ENCODE peak calls at places on chromosomes 6 and 20, in seven cellular contexts. M is stomach, X is type B pancreatic cell, R is MCF 10A, T is Calu3, L is brain microvascular endothelial cell, P is fibroblast of the aortic adventitia. V is an unnamed sample.

GRCh38 chr6:16398587-16398986 is 160.2 kb downstream of the GMPR start:
- DNase-seq in M (no peak), X (no peak), R (no peak), T (no peak), L (peak), P (peak), V (no peak)

GRCh38 chr6:54892831-54893230 is 46.3 kb downstream of the FAM83B start:
- DNase-seq in M (no peak), X (no peak), R (peak), T (no peak), L (peak), P (peak), V (no peak)

GRCh38 chr6:64439274-64439673 is 803.7 kb downstream of the PHF3 start:
- DNase-seq in M (no peak), X (no peak), R (peak), T (no peak), L (no peak), P (no peak), V (no peak)

GRCh38 chr20:34024733-34025351 is 31.1 kb downstream of the RALY start:
- DNase-seq in M (no peak), X (no peak), R (no peak), T (no peak), L (no peak), P (no peak), V (no peak)

GRCh38 chr6:162728177-162728571 is 400 bp downstream of the PACRG start:
- DNase-seq in M (no peak), X (no peak), R (no peak), T (no peak), L (no peak), P (no peak), V (no peak)

GRCh38 chr6:93243379-93243778 is 176.0 kb downstream of the EPHA7 start:
- DNase-seq in M (no peak), X (no peak), R (no peak), T (no peak), L (no peak), P (no peak), V (no peak)

GRCh38 chr6:168536665-168537249 is 95.8 kb downstream of the SMOC2 start:
- DNase-seq in M (no peak), X (no peak), R (no peak), T (no peak), L (no peak), P (no peak), V (no peak)

GRCh38 chr6:27834879-27835549 is 77.2 kb downstream of the OR2B2 start:
- DNase-seq in M (no peak), X (no peak), R (no peak), T (no peak), L (no peak), P (no peak), V (no peak)

GRCh38 chr6:4088684-4089083 is 9.7 kb upstream of the FAM217A start:
- DNase-seq in M (no peak), X (no peak), R (no peak), T (no peak), L (no peak), P (no peak), V (no peak)

GRCh38 chr6:81613606-81614005 is 138.9 kb downstream of the TENT5A start:
- DNase-seq in M (no peak), X (no peak), R (peak), T (no peak), L (peak), P (peak), V (no peak)

GRCh38 chr6:29792123-29793035 is 35.2 kb upstream of the HLA-G start:
- DNase-seq in M (peak), X (no peak), R (peak), T (peak), L (no peak), P (peak), V (peak)

GRCh38 chr6:49326337-49326736 is 136.7 kb downstream of the MMUT start:
- DNase-seq in M (no peak), X (no peak), R (peak), T (no peak), L (peak), P (peak), V (no peak)

GRCh38 chr20:17617212-17617867 is 47.5 kb downstream of the DSTN start:
- DNase-seq in M (peak), X (peak), R (peak), T (peak), L (no peak), P (peak), V (peak)

GRCh38 chr6:163570579-163571231 is 156.2 kb downstream of the QKI start:
- DNase-seq in M (no peak), X (no peak), R (no peak), T (no peak), L (no peak), P (no peak), V (no peak)

GRCh38 chr6:38573800-38574395 is 65.8 kb downstream of the BTBD9 start:
- DNase-seq in M (no peak), X (no peak), R (no peak), T (no peak), L (no peak), P (peak), V (no peak)

GRCh38 chr6:108837236-108837971 is 10.8 kb upstream of the ARMC2 start:
- DNase-seq in M (no peak), X (no peak), R (peak), T (no peak), L (no peak), P (no peak), V (no peak)

GRCh38 chr20:7924692-7925091 is 15.6 kb downstream of the HAO1 start:
- DNase-seq in M (no peak), X (no peak), R (peak), T (no peak), L (peak), P (peak), V (no peak)

GRCh38 chr20:3766832-3767433 is 620 bp downstream of the ADISSP start:
- DNase-seq in M (no peak), X (no peak), R (no peak), T (no peak), L (no peak), P (no peak), V (no peak)

GRCh38 chr6:33314515-33314942 is 651 bp upstream of the TAPBP start:
- DNase-seq in M (peak), X (no peak), R (peak), T (peak), L (peak), P (peak), V (peak)

GRCh38 chr6:35128496-35128895 is 12.6 kb downstream of the TCP11 start:
- DNase-seq in M (no peak), X (no peak), R (no peak), T (no peak), L (peak), P (peak), V (no peak)

GRCh38 chr20:7470912-7471311 is 469.3 kb downstream of the HAO1 start:
- DNase-seq in M (no peak), X (no peak), R (no peak), T (no peak), L (no peak), P (no peak), V (no peak)

GRCh38 chr6:46790359-46790874 is 2.8 kb upstream of the MEP1A start:
- DNase-seq in M (no peak), X (no peak), R (no peak), T (no peak), L (no peak), P (no peak), V (no peak)

GRCh38 chr20:31452575-31452974 is 12.1 kb downstream of the DEFB123 start:
- DNase-seq in M (no peak), X (peak), R (no peak), T (no peak), L (no peak), P (no peak), V (no peak)

GRCh38 chr20:44961868-44962267 is 1.7 kb upstream of the TOMM34 start:
- DNase-seq in M (no peak), X (no peak), R (no peak), T (no peak), L (peak), P (peak), V (no peak)

GRCh38 chr6:84260186-84260585 is 32.7 kb upstream of the CEP162 start:
- DNase-seq in M (no peak), X (no peak), R (no peak), T (no peak), L (no peak), P (no peak), V (no peak)

GRCh38 chr6:136719280-136720044 is 72.8 kb downstream of the MAP3K5 start:
- DNase-seq in M (no peak), X (no peak), R (no peak), T (no peak), L (no peak), P (peak), V (no peak)

GRCh38 chr6:35016417-35017221 is 124.5 kb downstream of the TCP11 start:
- DNase-seq in M (peak), X (no peak), R (no peak), T (no peak), L (no peak), P (peak), V (no peak)

GRCh38 chr6:134909701-134910595 is 40.0 kb downstream of the ALDH8A1 start:
- DNase-seq in M (no peak), X (no peak), R (no peak), T (no peak), L (no peak), P (peak), V (no peak)

GRCh38 chr6:122180132-122180531 is 219.3 kb upstream of the HSF2 start:
- DNase-seq in M (no peak), X (no peak), R (no peak), T (no peak), L (no peak), P (peak), V (no peak)

GRCh38 chr6:155014715-155015300 is 19.7 kb downstream of the TIAM2 start:
- DNase-seq in M (no peak), X (no peak), R (no peak), T (no peak), L (peak), P (peak), V (no peak)

GRCh38 chr6:131923356-131923755 is 27.8 kb downstream of the CCN2 start:
- DNase-seq in M (peak), X (no peak), R (peak), T (peak), L (peak), P (peak), V (peak)

GRCh38 chr6:2448826-2449571 is 203.6 kb upstream of the GMDS start:
- DNase-seq in M (peak), X (no peak), R (peak), T (peak), L (peak), P (peak), V (no peak)

GRCh38 chr6:85660181-85660611 is 17.5 kb upstream of the SYNCRIP start:
- DNase-seq in M (no peak), X (no peak), R (peak), T (no peak), L (peak), P (peak), V (no peak)

GRCh38 chr6:82980086-82980485 is 85.6 kb downstream of the UBE3D start:
- DNase-seq in M (no peak), X (no peak), R (peak), T (no peak), L (no peak), P (no peak), V (no peak)

GRCh38 chr6:18241208-18241836 is 23.0 kb downstream of the DEK start:
- DNase-seq in M (no peak), X (no peak), R (no peak), T (no peak), L (no peak), P (peak), V (no peak)

GRCh38 chr6:115360602-115361325 is 699.9 kb downstream of the FRK start:
- DNase-seq in M (no peak), X (no peak), R (no peak), T (no peak), L (no peak), P (no peak), V (no peak)

GRCh38 chr6:162825597-162825996 is 97.8 kb downstream of the PACRG start:
- DNase-seq in M (no peak), X (no peak), R (no peak), T (no peak), L (no peak), P (no peak), V (no peak)

GRCh38 chr6:73049971-73050594 is 175.2 kb downstream of the KHDC1L start:
- DNase-seq in M (no peak), X (no peak), R (no peak), T (no peak), L (no peak), P (no peak), V (no peak)

GRCh38 chr6:73058736-73059135 is 166.6 kb downstream of the KHDC1L start:
- DNase-seq in M (no peak), X (no peak), R (no peak), T (no peak), L (no peak), P (peak), V (no peak)

GRCh38 chr6:73050706-73051105 is 174.6 kb downstream of the KHDC1L start:
- DNase-seq in M (no peak), X (no peak), R (no peak), T (no peak), L (no peak), P (peak), V (no peak)

GRCh38 chr6:73051147-73051546 is 174.1 kb downstream of the KHDC1L start:
- DNase-seq in M (no peak), X (no peak), R (no peak), T (no peak), L (no peak), P (no peak), V (no peak)

GRCh38 chr6:73054958-73055357 is 170.3 kb downstream of the KHDC1L start:
- DNase-seq in M (no peak), X (no peak), R (no peak), T (no peak), L (no peak), P (no peak), V (no peak)
- TF ChIP-seq CTCF in M (no peak), X (no peak), R (no peak), T (no peak), L (no peak), P (no peak), V (no peak)

GRCh38 chr20:58694241-58695083 is 1.9 kb downstream of the NPEPL1 start:
- DNase-seq in M (no peak), X (no peak), R (no peak), T (no peak), L (no peak), P (no peak), V (no peak)

GRCh38 chr20:58691773-58692578 is 624 bp upstream of the NPEPL1 start:
- DNase-seq in M (peak), X (no peak), R (peak), T (no peak), L (no peak), P (peak), V (no peak)

GRCh38 chr20:58693226-58694006 is 816 bp downstream of the NPEPL1 start:
- DNase-seq in M (peak), X (no peak), R (peak), T (peak), L (no peak), P (no peak), V (no peak)

GRCh38 chr20:58691405-58691772 is 1.2 kb upstream of the NPEPL1 start:
- DNase-seq in M (peak), X (no peak), R (no peak), T (no peak), L (no peak), P (no peak), V (no peak)

DNA sequence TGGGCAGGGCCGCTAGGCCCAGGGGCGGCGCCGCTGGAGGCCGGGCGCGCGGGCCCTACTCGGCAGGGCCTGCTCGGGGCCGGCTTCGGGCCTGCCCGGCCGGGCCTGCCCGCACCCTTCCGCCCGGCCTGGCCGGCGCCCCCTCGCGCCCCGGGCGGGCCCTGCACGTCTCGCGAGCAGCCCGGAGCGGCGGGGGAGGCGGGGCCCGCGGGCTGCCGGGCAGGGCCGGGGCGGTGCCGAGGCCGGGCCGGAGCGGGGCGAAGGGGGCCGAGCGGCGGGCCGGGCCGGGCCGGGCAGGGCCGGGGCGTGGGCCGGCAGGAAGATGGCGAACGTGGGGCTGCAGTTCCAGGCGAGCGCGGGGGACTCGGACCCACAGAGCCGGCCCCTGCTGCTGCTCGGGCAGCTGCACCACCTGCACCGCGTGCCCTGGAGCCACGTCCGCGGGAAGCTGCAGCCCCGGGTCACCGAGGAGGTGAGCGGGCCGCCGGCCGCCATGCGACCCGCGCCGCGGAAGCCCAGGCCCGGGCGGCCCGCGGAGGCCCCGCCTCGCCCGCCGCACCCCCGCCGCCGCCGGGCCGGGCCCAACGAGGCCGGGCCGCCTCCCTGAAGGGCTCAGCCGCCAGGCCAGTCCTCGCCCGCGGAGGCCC is at the start of gene NPEPL1:
- DNase-seq in M (peak), X (peak), R (peak), T (peak), L (no peak), P (peak), V (no peak)
- TF ChIP-seq CTCF in M (no peak), X (no peak), R (no peak), T (no peak), L (peak), P (no peak), V (no peak)

GRCh38 chr20:57609842-57610167 is 10.4 kb downstream of the ZBP1 start:
- DNase-seq in M (no peak), X (no peak), R (no peak), T (no peak), L (no peak), P (no peak), V (no peak)
- TF ChIP-seq CTCF in M (no peak), X (peak), R (no peak), T (peak), L (peak), P (no peak), V (no peak)

DNA sequence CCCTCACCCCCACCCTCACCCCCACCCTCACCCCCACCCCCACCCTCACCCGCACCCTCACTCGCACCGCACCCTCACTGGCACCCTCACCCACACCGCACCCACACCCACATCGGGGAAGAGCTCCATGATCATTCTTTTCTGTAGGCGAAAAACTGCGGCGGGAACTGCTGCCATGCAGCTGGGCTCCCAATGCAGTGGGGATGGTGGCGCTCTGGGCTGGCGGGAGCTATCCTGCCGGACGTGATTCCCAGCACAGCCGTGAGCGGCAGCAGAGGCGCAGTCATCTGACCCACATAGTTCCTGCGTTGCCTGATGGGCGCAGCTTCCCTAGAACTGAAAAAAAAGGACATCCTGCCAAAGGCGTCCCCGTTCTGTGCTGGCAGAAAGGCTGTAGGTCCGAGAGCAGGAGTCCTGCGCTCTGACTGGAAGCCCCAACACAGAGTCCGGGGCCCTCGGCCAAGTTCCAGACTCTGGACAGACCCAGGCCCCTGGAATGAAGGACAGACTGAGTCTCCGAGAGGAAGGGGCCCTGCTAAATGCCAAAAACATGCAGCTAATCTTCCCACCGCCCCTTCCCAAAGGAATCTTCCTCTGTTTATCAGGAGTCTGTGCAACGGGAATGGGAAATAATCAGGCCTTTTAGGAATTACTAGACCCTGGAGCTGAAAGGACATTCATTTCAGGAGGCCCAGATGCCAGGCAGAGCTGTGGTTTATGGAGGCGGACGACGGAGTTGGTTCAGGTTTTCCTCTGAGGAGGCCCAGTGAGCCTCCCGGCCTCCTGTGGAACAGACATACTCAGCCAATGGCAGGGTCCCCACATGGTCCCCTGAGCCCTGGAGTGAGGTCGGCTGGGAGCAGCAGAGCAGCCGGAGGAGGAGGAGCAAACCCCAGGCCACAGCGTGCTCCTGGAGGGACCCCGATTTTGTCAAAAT is 14.1 kb upstream of the TCFL5 start:
- DNase-seq in M (peak), X (peak), R (peak), T (peak), L (peak), P (peak), V (no peak)
- TF ChIP-seq CTCF in M (no peak), X (peak), R (peak), T (peak), L (peak), P (peak), V (no peak)

GRCh38 chr20:52200870-52201269 is 9.3 kb upstream of the ZFP64 start:
- DNase-seq in M (no peak), X (no peak), R (peak), T (no peak), L (no peak), P (peak), V (no peak)

GRCh38 chr20:52192296-52193007 is 873 bp upstream of the ZFP64 start:
- DNase-seq in M (no peak), X (no peak), R (peak), T (peak), L (no peak), P (peak), V (no peak)

GRCh38 chr20:52193886-52194545 is 2.4 kb upstream of the ZFP64 start:
- DNase-seq in M (no peak), X (no peak), R (no peak), T (no peak), L (no peak), P (no peak), V (no peak)

GRCh38 chr20:52193133-52193532 is 1.6 kb upstream of the ZFP64 start:
- DNase-seq in M (no peak), X (no peak), R (no peak), T (no peak), L (no peak), P (no peak), V (no peak)

DNA sequence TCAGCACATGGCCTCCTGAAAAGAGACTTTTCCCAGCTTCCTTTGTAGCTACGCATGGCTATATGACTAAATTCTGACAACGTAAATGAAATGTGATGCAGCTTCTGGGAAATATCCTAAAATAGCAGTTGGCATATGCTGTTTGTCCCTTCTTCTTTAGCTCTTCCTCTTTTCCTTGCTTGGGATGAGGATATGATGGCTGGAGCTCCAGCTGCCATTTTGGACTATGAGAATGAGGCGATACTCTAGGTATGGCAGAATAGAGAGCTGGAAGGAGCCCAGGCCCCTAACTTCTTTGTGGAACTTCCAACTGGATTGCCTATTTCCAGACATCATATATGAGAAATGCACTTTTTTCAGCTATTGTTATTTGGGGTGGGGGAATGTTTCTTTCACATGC is 5.3 kb upstream of the ZFP64 start:
- DNase-seq in M (no peak), X (no peak), R (no peak), T (no peak), L (no peak), P (no peak), V (no peak)
- TF ChIP-seq CTCF in M (no peak), X (no peak), R (no peak), T (no peak), L (no peak), P (no peak), V (no peak)

GRCh38 chr6:63066053-63066704 is 145.1 kb upstream of the FKBP1C start:
- DNase-seq in M (no peak), X (no peak), R (peak), T (no peak), L (no peak), P (no peak), V (no peak)
- TF ChIP-seq CTCF in M (no peak), X (peak), R (peak), T (no peak), L (no peak), P (no peak), V (no peak)